ENCODE peak calls at places on chromosomes 1 and 21, in nine cellular contexts. O is endothelial cell of umbilical vein, D is AG04449, K is AG09309, N is left ventricle myocardium inferior, G is colonic mucosa, S is IMR-90, F is mucosa of descending colon, A is psoas muscle. V is an unnamed sample.

GRCh38 chr1:39689214-39689613 is 2.0 kb downstream of the HPCAL4 start:
- DNase-seq in O (no peak), D (no peak), K (no peak), N (no peak), G (no peak), S (no peak), F (no peak), A (no peak), V (no peak)

GRCh38 chr1:2481885-2482284 is 5.8 kb downstream of the PLCH2 start:
- DNase-seq in O (no peak), D (no peak), K (no peak), N (no peak), G (no peak), S (no peak), F (no peak), A (no peak), V (no peak)

GRCh38 chr1:202365092-202365815 is 16.8 kb downstream of the PPP1R12B start:
- DNase-seq in O (no peak), D (no peak), K (peak), N (no peak), G (no peak), S (peak), F (no peak), A (no peak), V (no peak)

GRCh38 chr1:82837261-82837660 is 1036.5 kb downstream of the ADGRL2 start:
- DNase-seq in O (no peak), D (no peak), K (no peak), N (no peak), G (no peak), S (no peak), F (no peak), A (no peak), V (no peak)

GRCh38 chr1:7704214-7705047 is 66.7 kb upstream of the VAMP3 start:
- DNase-seq in O (peak), D (peak), K (peak), N (peak), G (peak), S (peak), F (peak), A (peak), V (peak)

GRCh38 chr1:110916669-110917306 is 43.8 kb downstream of the CD53 start:
- DNase-seq in O (peak), D (no peak), K (no peak), N (no peak), G (no peak), S (peak), F (no peak), A (no peak), V (no peak)

GRCh38 chr1:2151906-2152305 is 42.7 kb downstream of the FAAP20 start:
- DNase-seq in O (no peak), D (no peak), K (no peak), N (no peak), G (no peak), S (no peak), F (no peak), A (no peak), V (no peak)

GRCh38 chr1:83999316-83999819 is 436 bp upstream of the TTLL7 start:
- DNase-seq in O (peak), D (peak), K (peak), N (peak), G (peak), S (peak), F (no peak), A (peak), V (peak)

GRCh38 chr1:228823200-228823599 is 87.9 kb downstream of the RHOU start:
- DNase-seq in O (no peak), D (no peak), K (no peak), N (no peak), G (no peak), S (no peak), F (no peak), A (no peak), V (no peak)

GRCh38 chr1:172024516-172024915 is 183.2 kb downstream of the DNM3 start:
- DNase-seq in O (no peak), D (no peak), K (no peak), N (no peak), G (no peak), S (no peak), F (no peak), A (no peak), V (no peak)

GRCh38 chr21:31630062-31630711 is 29.3 kb upstream of the SOD1 start:
- DNase-seq in O (peak), D (peak), K (peak), N (no peak), G (no peak), S (peak), F (no peak), A (no peak), V (no peak)

GRCh38 chr1:42282024-42282579 is 52.9 kb downstream of the FOXJ3 start:
- DNase-seq in O (no peak), D (peak), K (peak), N (no peak), G (no peak), S (peak), F (no peak), A (no peak), V (no peak)

GRCh38 chr1:59453297-59453970 is 156.5 kb downstream of the FGGY start:
- DNase-seq in O (no peak), D (no peak), K (no peak), N (no peak), G (no peak), S (peak), F (no peak), A (no peak), V (no peak)

GRCh38 chr1:109197163-109198042 is 16.3 kb upstream of the SARS1 start:
- DNase-seq in O (peak), D (peak), K (peak), N (peak), G (no peak), S (peak), F (no peak), A (no peak), V (no peak)

GRCh38 chr1:234926574-234927311 is 201.9 kb downstream of the TOMM20 start:
- DNase-seq in O (peak), D (no peak), K (no peak), N (no peak), G (peak), S (no peak), F (no peak), A (no peak), V (no peak)

GRCh38 chr1:41312991-41313645 is 48.1 kb upstream of the FOXO6 start:
- DNase-seq in O (no peak), D (no peak), K (no peak), N (no peak), G (no peak), S (no peak), F (no peak), A (no peak), V (no peak)

GRCh38 chr1:241424480-241424971 is 67.5 kb upstream of the RGS7 start:
- DNase-seq in O (no peak), D (no peak), K (no peak), N (no peak), G (no peak), S (no peak), F (no peak), A (no peak), V (no peak)

GRCh38 chr1:160437432-160438319 is 37.3 kb downstream of the VANGL2 start:
- DNase-seq in O (no peak), D (no peak), K (no peak), N (no peak), G (no peak), S (no peak), F (no peak), A (no peak), V (no peak)

GRCh38 chr1:205396972-205397616 is 24.8 kb downstream of the LEMD1 start:
- DNase-seq in O (peak), D (no peak), K (no peak), N (no peak), G (peak), S (peak), F (no peak), A (no peak), V (no peak)

GRCh38 chr1:115373305-115373704 is 35.3 kb upstream of the NGF start:
- DNase-seq in O (no peak), D (peak), K (peak), N (no peak), G (no peak), S (peak), F (no peak), A (no peak), V (no peak)

GRCh38 chr1:12549106-12549459 is 68.9 kb downstream of the DHRS3 start:
- DNase-seq in O (no peak), D (no peak), K (no peak), N (peak), G (no peak), S (no peak), F (no peak), A (peak), V (no peak)

GRCh38 chr1:115426271-115426771 is 88.3 kb upstream of the NGF start:
- DNase-seq in O (peak), D (peak), K (peak), N (peak), G (no peak), S (peak), F (no peak), A (peak), V (no peak)

GRCh38 chr1:12173631-12174121 is 6.9 kb downstream of the TNFRSF1B start:
- DNase-seq in O (no peak), D (no peak), K (no peak), N (peak), G (peak), S (peak), F (peak), A (no peak), V (no peak)

GRCh38 chr1:208093754-208094719 is 150.1 kb downstream of the PLXNA2 start:
- DNase-seq in O (peak), D (no peak), K (no peak), N (peak), G (peak), S (peak), F (peak), A (peak), V (no peak)

GRCh38 chr1:46110521-46110920 is 21.9 kb downstream of the PIK3R3 start:
- DNase-seq in O (no peak), D (no peak), K (no peak), N (no peak), G (no peak), S (no peak), F (no peak), A (no peak), V (no peak)

GRCh38 chr1:119715542-119715941 is 3.8 kb downstream of the PHGDH start:
- DNase-seq in O (no peak), D (no peak), K (no peak), N (no peak), G (no peak), S (peak), F (no peak), A (no peak), V (peak)

GRCh38 chr1:232904566-232904965 is 45.8 kb upstream of the NTPCR start:
- DNase-seq in O (no peak), D (peak), K (peak), N (no peak), G (no peak), S (peak), F (no peak), A (no peak), V (no peak)

GRCh38 chr1:46422261-46422871 is 28.2 kb downstream of the FAAH start:
- DNase-seq in O (no peak), D (no peak), K (no peak), N (no peak), G (no peak), S (no peak), F (no peak), A (peak), V (no peak)

GRCh38 chr1:237154173-237154572 is 112.2 kb downstream of the RYR2 start:
- DNase-seq in O (no peak), D (no peak), K (no peak), N (no peak), G (no peak), S (peak), F (no peak), A (no peak), V (no peak)

GRCh38 chr1:228360533-228361313 is 45.9 kb downstream of the TRIM11 start:
- DNase-seq in O (no peak), D (no peak), K (no peak), N (peak), G (no peak), S (no peak), F (no peak), A (peak), V (no peak)

DNA sequence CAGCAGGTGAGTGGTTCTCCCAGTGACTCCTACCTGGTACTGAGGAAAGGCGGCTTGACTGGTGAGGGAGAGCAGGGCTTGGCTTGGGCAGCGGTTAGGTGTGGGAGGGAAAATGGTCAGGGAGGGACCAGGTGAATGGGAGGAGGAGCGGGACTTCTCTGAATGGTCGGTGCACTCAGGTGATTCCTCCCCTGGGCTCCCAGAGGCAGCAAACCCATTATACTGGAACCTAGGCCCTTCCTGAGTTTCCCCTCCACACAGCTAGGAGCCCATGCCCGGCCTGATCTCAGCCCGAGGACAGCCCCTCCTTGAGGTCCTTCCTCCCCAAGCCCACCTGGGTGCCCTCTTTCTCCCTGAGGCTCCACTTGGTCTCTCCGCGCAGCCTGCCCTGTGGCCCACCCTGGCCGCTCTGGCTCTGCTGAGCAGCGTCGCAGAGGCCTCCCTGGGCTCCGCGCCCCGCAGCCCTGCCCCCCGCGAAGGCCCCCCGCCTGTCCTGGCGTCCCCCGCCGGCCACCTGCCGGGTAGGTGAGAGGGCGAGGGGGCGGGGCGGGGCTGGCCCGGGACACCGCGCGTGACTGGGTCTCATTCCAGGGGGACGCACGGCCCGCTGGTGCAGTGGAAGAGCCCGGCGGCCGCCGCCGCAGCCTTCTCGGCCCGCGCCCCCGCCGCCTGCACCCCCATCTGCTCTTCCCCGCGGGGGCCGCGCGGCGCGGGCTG is 2.3 kb downstream of the ARTN start:
- DNase-seq in O (no peak), D (no peak), K (no peak), N (no peak), G (peak), S (no peak), F (peak), A (no peak), V (no peak)
- TF ChIP-seq CTCF in O (no peak), D (no peak), K (no peak), N (no peak), G (no peak), S (no peak), F (no peak), A (no peak), V (no peak)

GRCh38 chr1:13585599-13585965 is 1.9 kb downstream of the PDPN start:
- DNase-seq in O (no peak), D (no peak), K (no peak), N (no peak), G (no peak), S (no peak), F (no peak), A (no peak), V (no peak)
- H3K4me3 ChIP-seq in O (no peak), D (no peak), K (no peak), N (no peak), G (no peak), S (no peak), F (no peak), A (no peak), V (peak)

GRCh38 chr21:44972301-44972814 is 32.5 kb downstream of the SLX9 start:
- DNase-seq in O (no peak), D (no peak), K (no peak), N (no peak), G (no peak), S (no peak), F (no peak), A (no peak), V (no peak)
- TF ChIP-seq CTCF in O (no peak), D (no peak), K (no peak), N (no peak), G (no peak), S (no peak), F (no peak), A (no peak), V (no peak)

GRCh38 chr1:87213126-87213496 is 115.6 kb upstream of the LMO4 start:
- DNase-seq in O (no peak), D (no peak), K (no peak), N (no peak), G (no peak), S (no peak), F (no peak), A (no peak), V (peak)
- H3K4me3 ChIP-seq in O (no peak), D (no peak), K (no peak), N (no peak), G (no peak), S (no peak), F (no peak), A (no peak), V (no peak)

DNA sequence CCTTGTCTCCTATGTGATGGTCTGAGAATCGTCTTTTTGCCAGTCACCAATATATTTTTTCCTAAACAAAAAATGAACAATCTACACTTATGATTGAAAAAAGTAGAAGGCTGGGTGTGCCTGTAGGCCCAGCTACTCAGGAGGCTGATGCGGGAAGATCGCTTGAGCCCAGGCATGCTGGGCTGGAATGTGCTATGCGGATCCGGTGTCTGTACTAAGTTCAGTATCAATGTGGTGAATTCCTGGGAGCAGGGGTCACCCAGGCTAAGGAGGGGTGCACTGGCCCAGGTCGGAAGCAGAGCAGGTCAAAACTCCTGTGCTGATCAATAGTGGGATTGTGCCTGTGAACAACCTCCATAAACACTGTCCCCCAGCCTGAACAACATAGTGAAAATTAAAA is 25.7 kb upstream of the C1orf198 start:
- DNase-seq in O (no peak), D (no peak), K (no peak), N (no peak), G (no peak), S (no peak), F (no peak), A (no peak), V (no peak)
- TF ChIP-seq CTCF in O (no peak), D (no peak), K (no peak), N (no peak), G (no peak), S (no peak), F (no peak), A (no peak), V (no peak)

GRCh38 chr1:107997846-107998245 is 32.9 kb upstream of the VAV3 start:
- DNase-seq in O (no peak), D (no peak), K (no peak), N (no peak), G (no peak), S (no peak), F (no peak), A (no peak), V (no peak)
- H3K4me3 ChIP-seq in O (no peak), D (no peak), K (no peak), N (no peak), G (no peak), S (no peak), F (no peak), A (no peak), V (no peak)

GRCh38 chr21:45357436-45358260 is 47.3 kb upstream of the COL18A1 start:
- DNase-seq in O (no peak), D (no peak), K (no peak), N (peak), G (no peak), S (no peak), F (no peak), A (peak), V (no peak)
- TF ChIP-seq CTCF in O (no peak), D (peak), K (peak), N (no peak), G (no peak), S (peak), F (no peak), A (no peak), V (no peak)

DNA sequence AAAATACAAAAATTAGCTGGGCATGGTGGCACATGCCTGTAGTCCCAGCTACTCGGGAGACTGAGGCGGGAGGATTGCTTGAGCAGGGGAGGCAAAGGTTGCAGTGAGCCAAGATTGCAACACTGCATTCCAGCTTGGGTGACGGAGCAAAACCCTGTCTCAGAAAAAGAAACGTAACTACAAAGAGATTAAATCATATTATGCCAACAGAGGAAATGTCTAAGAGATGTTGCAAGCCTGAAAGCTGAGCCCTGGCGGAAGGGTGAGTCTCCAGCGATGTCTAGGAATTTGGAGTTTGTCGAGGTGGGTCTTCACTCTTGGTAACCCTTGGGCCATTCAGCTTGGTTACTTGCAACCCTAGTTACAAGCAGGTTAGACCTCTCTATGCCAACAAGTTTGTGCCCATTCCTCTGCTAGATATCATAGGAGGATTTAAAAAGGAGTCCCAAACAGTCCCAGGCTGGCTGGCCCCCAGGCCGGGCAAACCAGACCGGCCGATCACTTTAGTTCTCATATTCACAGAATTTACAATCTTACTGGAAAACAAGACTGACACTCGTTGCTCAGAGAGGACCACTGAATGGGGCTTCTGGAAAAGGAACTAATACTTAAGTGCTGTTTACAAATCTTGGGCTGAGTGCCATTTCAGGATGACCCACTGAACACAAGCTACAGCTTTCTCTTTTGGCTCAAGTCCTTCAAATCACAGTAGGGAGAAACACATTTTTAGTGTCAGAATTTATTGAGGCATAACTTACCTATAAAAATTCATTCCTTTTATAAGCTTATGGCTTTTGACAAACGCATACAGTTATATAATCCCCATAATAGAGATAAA is 27.1 kb downstream of the SLC30A1 start:
- DNase-seq in O (peak), D (peak), K (peak), N (no peak), G (no peak), S (peak), F (no peak), A (no peak), V (no peak)
- H3K4me3 ChIP-seq in O (no peak), D (no peak), K (no peak), N (no peak), G (no peak), S (peak), F (no peak), A (no peak), V (no peak)

V was measured in dorsolateral prefrontal cortex.